ENCODE peak calls at places on chromosomes 11 and 22, in ten cellular contexts. O is dorsolateral prefrontal cortex, L is tibial artery, H is psoas muscle, I is pancreas, R is heart right ventricle, A is sigmoid colon, P is A549, N is GM23338, G is fibroblast of lung. X is an unnamed sample.

GRCh38 chr11:31325162-31325561 is 44.4 kb downstream of the DCDC1 start:
- DNase-seq in L (no peak), H (no peak), N (no peak), P (no peak), A (no peak), R (no peak), G (peak), I (no peak), O (no peak), X (no peak)

GRCh38 chr11:7467652-7468051 is 17.7 kb upstream of the OLFML1 start:
- DNase-seq in G (no peak), L (no peak), N (no peak), R (no peak), O (no peak), I (no peak), P (no peak), A (no peak), H (no peak), X (no peak)

GRCh38 chr11:107666911-107667568 is 44.8 kb downstream of the SLN start:
- DNase-seq in A (no peak), H (no peak), O (no peak), P (no peak), L (no peak), R (no peak), N (peak), G (no peak), I (no peak), X (no peak)

GRCh38 chr22:46738961-46739870 is 1.2 kb upstream of the CERK start:
- DNase-seq in I (peak), L (peak), H (peak), R (peak), N (peak), G (peak), O (peak), P (peak), A (no peak), X (no peak)

GRCh38 chr22:20793386-20794131 is 19.6 kb downstream of the SERPIND1 start:
- DNase-seq in H (no peak), N (no peak), A (no peak), L (no peak), R (no peak), P (no peak), G (peak), I (no peak), O (no peak), X (no peak)

GRCh38 chr11:2914475-2915195 is 14.6 kb downstream of the PHLDA2 start:
- DNase-seq in G (no peak), O (no peak), A (no peak), R (peak), P (no peak), I (peak), H (no peak), N (no peak), L (no peak), X (no peak)

GRCh38 chr11:126637800-126638175 is 282.3 kb downstream of the ST3GAL4 start:
- DNase-seq in I (no peak), N (no peak), H (no peak), G (peak), A (no peak), O (no peak), R (no peak), P (no peak), L (no peak), X (no peak)

GRCh38 chr11:125228425-125228824 is 63.9 kb downstream of the PKNOX2 start:
- DNase-seq in P (no peak), G (no peak), O (no peak), N (peak), A (no peak), H (no peak), I (no peak), L (no peak), R (no peak), X (no peak)

GRCh38 chr22:36506637-36507517 is at the start of gene FOXRED2:
- DNase-seq in L (peak), P (peak), H (peak), O (peak), I (peak), R (peak), G (peak), A (peak), N (peak), X (peak)

GRCh38 chr11:36249271-36249670 is 40.0 kb downstream of the COMMD9 start:
- DNase-seq in N (no peak), I (no peak), H (no peak), R (no peak), O (no peak), L (no peak), A (no peak), G (peak), P (no peak), X (no peak)

GRCh38 chr11:43923327-43924111 is 18.9 kb upstream of the C11orf96 start:
- DNase-seq in L (peak), R (peak), I (no peak), G (peak), H (peak), O (no peak), P (no peak), N (no peak), A (peak), X (no peak)

GRCh38 chr11:9200471-9200870 is 64.7 kb downstream of the DENND5A start:
- DNase-seq in N (no peak), A (no peak), L (no peak), R (no peak), I (no peak), O (no peak), P (no peak), H (no peak), G (no peak), X (no peak)

GRCh38 chr11:120410622-120411380 is 74.6 kb downstream of the ARHGEF12 start:
- DNase-seq in P (no peak), L (no peak), O (no peak), A (no peak), H (no peak), G (no peak), N (no peak), R (no peak), I (no peak), X (no peak)

GRCh38 chr11:89495951-89496350 is 4.8 kb upstream of the NOX4 start:
- DNase-seq in O (no peak), I (no peak), P (no peak), L (peak), A (peak), N (no peak), H (peak), G (peak), R (no peak), X (no peak)

GRCh38 chr11:114233755-114234154 is 62.4 kb upstream of the NNMT start:
- DNase-seq in R (no peak), G (no peak), H (no peak), P (no peak), N (no peak), I (no peak), A (no peak), L (no peak), O (no peak), X (no peak)

GRCh38 chr11:123186291-123186690 is 8.8 kb downstream of the CLMP start:
- DNase-seq in H (no peak), N (no peak), O (no peak), I (no peak), L (no peak), R (no peak), P (no peak), G (no peak), A (no peak), X (no peak)

GRCh38 chr11:3853935-3854659 is 1.4 kb upstream of the STIM1 start:
- DNase-seq in I (peak), A (peak), R (no peak), G (no peak), L (no peak), P (no peak), N (no peak), O (peak), H (peak), X (no peak)

GRCh38 chr11:121889168-121889567 is 226.8 kb downstream of the BLID start:
- DNase-seq in R (no peak), P (no peak), G (peak), H (peak), A (no peak), O (no peak), N (no peak), L (no peak), I (no peak), X (no peak)

GRCh38 chr11:102226702-102227101 is 90.6 kb upstream of the BIRC3 start:
- DNase-seq in H (no peak), P (no peak), G (peak), N (no peak), L (no peak), R (no peak), A (no peak), I (no peak), O (no peak), X (no peak)

GRCh38 chr11:86749376-86749775 is 51.0 kb upstream of the PRSS23 start:
- DNase-seq in A (no peak), O (no peak), G (no peak), H (no peak), N (peak), L (no peak), R (no peak), P (no peak), I (no peak), X (no peak)

GRCh38 chr11:83970061-83970671 is 684.0 kb upstream of the CCDC90B start:
- DNase-seq in L (no peak), I (no peak), R (no peak), G (no peak), A (no peak), O (no peak), P (no peak), H (no peak), N (no peak), X (no peak)

GRCh38 chr11:17604201-17604912 is 57.3 kb downstream of the OTOG start:
- DNase-seq in G (no peak), A (no peak), I (no peak), P (no peak), R (no peak), O (no peak), H (no peak), N (no peak), L (no peak), X (no peak)

GRCh38 chr11:126158054-126158791 is 53.2 kb downstream of the RPUSD4 start:
- DNase-seq in P (no peak), I (no peak), L (no peak), H (no peak), O (no peak), N (no peak), A (no peak), G (no peak), R (no peak), X (no peak)

GRCh38 chr11:72820439-72821139 is 6.4 kb downstream of the ATG16L2 start:
- DNase-seq in P (no peak), I (peak), O (no peak), L (no peak), N (no peak), R (no peak), H (no peak), A (no peak), G (no peak), X (no peak)

GRCh38 chr22:33921576-33922181 is 1.4 kb upstream of the LARGE1 start:
- DNase-seq in H (peak), G (peak), P (peak), R (peak), I (peak), A (peak), O (peak), L (peak), N (peak), X (peak)

GRCh38 chr11:16846305-16846704 is 107.9 kb downstream of the C11orf58 start:
- DNase-seq in A (no peak), P (no peak), L (no peak), O (no peak), N (no peak), G (no peak), H (no peak), R (no peak), I (no peak), X (no peak)

GRCh38 chr11:62575837-62576236 is 2.1 kb upstream of the EEF1G start:
- DNase-seq in L (no peak), A (no peak), H (no peak), N (no peak), O (no peak), G (no peak), I (no peak), R (no peak), P (no peak), X (no peak)

GRCh38 chr22:44338183-44338812 is 25.5 kb upstream of the SHISAL1 start:
- DNase-seq in O (peak), H (no peak), G (no peak), P (no peak), N (no peak), A (peak), L (no peak), R (peak), I (no peak), X (no peak)

GRCh38 chr11:9206496-9206895 is 58.7 kb downstream of the DENND5A start:
- DNase-seq in I (no peak), G (peak), N (no peak), A (no peak), L (no peak), H (no peak), P (no peak), R (no peak), O (no peak), X (no peak)

GRCh38 chr11:44593194-44593593 is 27.7 kb downstream of the CD82 start:
- DNase-seq in L (peak), O (peak), H (peak), I (no peak), N (no peak), R (no peak), A (peak), P (no peak), G (no peak), X (peak)

GRCh38 chr11:76614471-76615183 is 55.9 kb downstream of the LRRC32 start:
- DNase-seq in O (peak), N (no peak), H (peak), A (peak), I (no peak), R (peak), P (no peak), G (peak), L (peak), X (no peak)

GRCh38 chr11:32829680-32830412 is at the start of gene PRRG4:
- DNase-seq in H (peak), R (peak), O (no peak), A (peak), P (no peak), I (peak), G (peak), N (peak), L (peak), X (peak)

GRCh38 chr22:40417041-40417440 is 46.6 kb downstream of the SGSM3 start:
- DNase-seq in I (no peak), R (no peak), L (no peak), A (no peak), N (no peak), G (no peak), H (no peak), O (no peak), P (no peak), X (no peak)
- H3K27ac ChIP-seq in I (no peak), R (no peak), L (no peak), A (no peak), N (no peak), G (no peak), H (no peak), O (no peak), P (no peak), X (no peak)

DNA sequence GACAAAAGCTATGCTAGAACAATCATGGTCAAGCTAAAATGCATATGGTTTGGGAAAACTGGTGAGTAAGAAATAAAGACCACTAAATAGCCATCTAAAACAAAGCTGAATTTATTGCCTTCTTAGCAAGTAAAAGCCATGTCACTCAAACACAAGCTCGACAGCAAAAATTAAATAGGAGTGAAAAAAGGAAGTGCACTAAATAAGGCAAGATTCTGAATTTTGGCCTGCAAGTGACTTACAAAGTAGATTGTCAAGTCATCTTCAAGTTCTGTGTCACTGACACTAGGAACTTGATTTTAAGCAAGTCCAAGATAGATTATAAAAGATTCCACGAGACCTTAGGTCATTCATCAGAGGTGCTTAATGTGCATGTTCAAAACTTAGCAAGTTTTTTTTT is 27.4 kb downstream of the TUG1 start:
- DNase-seq in G (no peak), L (no peak), P (no peak), H (no peak), A (no peak), N (no peak), I (no peak), R (no peak), O (no peak), X (no peak)
- H3K27ac ChIP-seq in G (no peak), L (peak), P (no peak), H (no peak), A (no peak), N (no peak), I (no peak), R (no peak), O (no peak), X (no peak)

GRCh38 chr11:65643971-65644370 is 6.1 kb downstream of the SIPA1 start:
- DNase-seq in N (peak), O (no peak), G (peak), I (no peak), H (no peak), L (no peak), A (no peak), R (no peak), P (no peak), X (no peak)
- H3K27ac ChIP-seq in N (no peak), O (no peak), G (no peak), I (no peak), H (no peak), L (no peak), A (no peak), R (no peak), P (no peak), X (no peak)

DNA sequence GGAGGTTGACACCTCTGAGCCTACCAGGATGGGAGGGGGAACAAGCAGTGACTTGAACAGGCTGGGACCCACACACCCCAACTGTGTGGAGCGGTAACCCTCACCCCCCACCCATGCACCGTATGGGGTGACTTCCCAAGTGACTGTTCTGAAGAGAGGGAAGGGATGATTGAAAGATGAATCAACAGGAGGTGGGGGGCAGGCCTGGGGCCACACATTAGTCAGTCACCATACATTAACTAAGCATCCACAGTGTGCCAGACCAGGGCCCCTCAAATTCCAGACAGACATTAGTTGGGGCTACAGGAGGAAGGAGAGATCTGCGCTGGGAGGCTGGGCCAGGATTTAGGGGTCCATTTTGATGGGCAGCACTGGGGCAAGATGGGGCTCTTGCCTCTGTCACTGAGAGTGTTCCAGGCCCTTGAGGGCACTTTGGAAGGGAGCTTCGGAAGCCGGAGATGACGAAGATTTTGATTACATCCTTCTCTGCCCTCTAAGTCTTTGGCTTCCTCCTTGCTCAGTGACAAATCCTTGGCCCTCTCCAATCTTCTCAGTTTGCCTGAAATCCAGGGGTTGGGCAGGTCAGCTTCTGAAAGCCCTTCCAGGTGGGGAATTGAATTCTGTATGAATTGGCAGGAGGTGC is 966 bp downstream of the SMTN start:
- DNase-seq in I (no peak), N (no peak), H (peak), G (peak), P (no peak), O (no peak), R (no peak), A (no peak), L (no peak), X (no peak)
- H3K27ac ChIP-seq in I (peak), N (no peak), H (peak), G (peak), P (peak), O (peak), R (peak), A (peak), L (peak), X (peak)

GRCh38 chr22:29742319-29742718 is 22.5 kb downstream of the CABP7 start:
- DNase-seq in A (no peak), P (no peak), O (no peak), R (no peak), N (no peak), I (no peak), H (no peak), G (no peak), L (no peak), X (no peak)

GRCh38 chr22:29747832-29748231 is 19.0 kb downstream of the ZMAT5 start:
- DNase-seq in O (no peak), L (no peak), G (no peak), A (no peak), R (no peak), I (no peak), N (no peak), H (no peak), P (no peak), X (no peak)

GRCh38 chr22:29748248-29748893 is 18.4 kb downstream of the ZMAT5 start:
- DNase-seq in L (no peak), N (no peak), A (no peak), G (no peak), P (no peak), H (no peak), I (no peak), O (no peak), R (no peak), X (no peak)

GRCh38 chr22:29740216-29740615 is 20.4 kb downstream of the CABP7 start:
- DNase-seq in A (no peak), R (no peak), I (no peak), P (no peak), O (no peak), N (no peak), H (no peak), L (no peak), G (no peak), X (no peak)

GRCh38 chr22:29744902-29745301 is 21.9 kb downstream of the ZMAT5 start:
- DNase-seq in N (no peak), I (no peak), H (peak), P (no peak), O (no peak), A (no peak), G (peak), R (no peak), L (no peak), X (no peak)
- H3K27ac ChIP-seq in N (no peak), I (no peak), H (peak), P (no peak), O (no peak), A (no peak), G (no peak), R (no peak), L (no peak), X (no peak)

DNA sequence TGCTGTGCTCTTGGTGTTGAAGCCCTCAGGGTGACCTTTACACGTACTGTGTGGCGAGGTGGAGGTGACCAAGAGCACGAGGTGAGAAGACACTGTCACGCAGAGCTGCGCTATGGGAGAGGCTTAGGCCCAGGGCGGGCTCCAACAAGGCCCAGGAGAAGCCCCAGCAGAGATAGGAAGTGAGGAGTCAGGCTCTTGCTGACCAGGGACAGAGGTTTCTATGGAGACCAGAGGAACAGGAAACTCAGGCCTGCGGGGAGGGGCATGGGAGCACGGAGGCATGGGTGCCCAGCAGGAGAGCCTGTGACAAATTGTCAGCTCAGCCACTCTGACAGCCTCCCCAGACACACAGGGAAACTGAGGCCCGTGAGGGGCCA is 15.8 kb downstream of the DGKZ start:
- DNase-seq in O (no peak), A (no peak), H (peak), I (no peak), G (peak), L (peak), P (no peak), R (peak), N (no peak), X (peak)
- H3K27ac ChIP-seq in O (peak), A (peak), H (peak), I (no peak), G (peak), L (peak), P (no peak), R (peak), N (peak), X (peak)

GRCh38 chr11:96101146-96101545 is 177.2 kb upstream of the MTMR2 start:
- DNase-seq in O (no peak), P (no peak), R (no peak), G (peak), H (no peak), I (no peak), N (no peak), L (no peak), A (no peak), X (no peak)

GRCh38 chr11:96103721-96104120 is 179.8 kb upstream of the MTMR2 start:
- DNase-seq in L (no peak), R (no peak), O (no peak), H (no peak), P (no peak), A (no peak), G (no peak), I (no peak), N (no peak), X (no peak)

GRCh38 chr11:96103102-96103501 is 179.2 kb upstream of the MTMR2 start:
- DNase-seq in R (no peak), H (no peak), O (no peak), L (no peak), N (no peak), A (no peak), P (no peak), I (no peak), G (no peak), X (no peak)

GRCh38 chr11:96105197-96105895 is 181.4 kb upstream of the MTMR2 start:
- DNase-seq in P (no peak), L (no peak), I (no peak), H (no peak), O (no peak), R (no peak), G (no peak), A (no peak), N (no peak), X (no peak)

GRCh38 chr11:96102664-96103068 is 178.8 kb upstream of the MTMR2 start:
- DNase-seq in A (no peak), R (no peak), N (no peak), G (peak), O (no peak), H (no peak), L (no peak), I (no peak), P (no peak), X (no peak)
- H3K27ac ChIP-seq in A (no peak), R (no peak), N (no peak), G (peak), O (no peak), H (no peak), L (no peak), I (no peak), P (no peak), X (no peak)

GRCh38 chr11:12050470-12050891 is 42.1 kb upstream of the DKK3 start:
- DNase-seq in O (peak), L (peak), I (peak), N (peak), H (no peak), G (no peak), R (no peak), P (no peak), A (no peak), X (no peak)
- H3K27ac ChIP-seq in O (peak), L (peak), I (peak), N (no peak), H (no peak), G (no peak), R (no peak), P (peak), A (no peak), X (no peak)

X was measured in substantia nigra.